ENCODE peak calls at places on chromosome 15, in ten cellular contexts. U, M, Q, H, B, J, Y, D, I and X are unnamed samples.
A peak's percentile ranks its signal among the peaks of the same experiment; 100 is the strongest.

GRCh38 chr15:95284933-95285401 is 1045.5 kb upstream of the NR2F2 start:
- DNase-seq in Y (peak; percentile 12), Q (no peak), U (no peak), M (peak; percentile 89), B (no peak), D (no peak), I (peak; percentile 44), H (peak; percentile 6), J (peak; percentile 29), X (no peak)

GRCh38 chr15:100230784-100231183 is 111.0 kb downstream of the ADAMTS17 start:
- DNase-seq in M (no peak), U (no peak), Q (no peak), H (no peak), Y (no peak), I (no peak), D (no peak), B (no peak), J (no peak), X (no peak)

GRCh38 chr15:38174691-38175090 is 77.9 kb upstream of the SPRED1 start:
- DNase-seq in Y (no peak), H (no peak), J (no peak), I (no peak), Q (no peak), B (no peak), M (no peak), U (no peak), D (no peak), X (no peak)

GRCh38 chr15:31332681-31333071 is 6.0 kb downstream of the KLF13 start:
- DNase-seq in Y (no peak), U (no peak), I (no peak), M (no peak), D (no peak), Q (no peak), H (no peak), J (no peak), B (no peak), X (no peak)

GRCh38 chr15:28094732-28095521 is 4.2 kb downstream of the OCA2 start:
- DNase-seq in I (no peak), Y (peak; percentile 28), Q (peak; percentile 25), U (no peak), H (no peak), D (no peak), J (peak; percentile 63), M (no peak), B (no peak), X (no peak)

GRCh38 chr15:29207758-29208108 is 61.9 kb downstream of the NSMCE3 start:
- DNase-seq in U (no peak), I (no peak), H (no peak), M (no peak), D (no peak), Q (no peak), Y (no peak), B (no peak), J (no peak), X (no peak)

GRCh38 chr15:47674576-47675232 is 42.6 kb upstream of the SEMA6D start:
- DNase-seq in Q (no peak), I (no peak), U (no peak), M (no peak), B (no peak), D (no peak), Y (no peak), J (no peak), H (no peak), X (no peak)

GRCh38 chr15:63466378-63467192 is 37.8 kb upstream of the USP3 start:
- DNase-seq in I (no peak), H (peak; percentile 73), Y (peak; percentile 72), Q (peak; percentile 76), J (peak; percentile 85), D (peak; percentile 87), U (peak; percentile 25), B (no peak), M (peak; percentile 72), X (no peak)

GRCh38 chr15:98077186-98077585 is 116.7 kb downstream of the ARRDC4 start:
- DNase-seq in I (no peak), M (no peak), B (no peak), H (no peak), Y (no peak), Q (no peak), D (no peak), J (no peak), U (no peak), X (no peak)

GRCh38 chr15:35444557-35445204 is 101.3 kb downstream of the DPH6 start:
- DNase-seq in J (peak; percentile 73), B (no peak), D (peak; percentile 38), I (no peak), U (no peak), M (peak; percentile 77), Y (peak; percentile 76), H (peak; percentile 7), Q (no peak), X (no peak)

GRCh38 chr15:65400760-65401606 is 21.8 kb downstream of the IGDCC4 start:
- DNase-seq in Q (peak; percentile 16), B (peak; percentile 86), J (peak; percentile 97), I (peak; percentile 83), U (peak; percentile 38), H (peak; percentile 17), M (peak; percentile 80), D (peak; percentile 65), Y (peak; percentile 67), X (peak; percentile 48)

GRCh38 chr15:99507016-99507731 is 58.6 kb upstream of the MEF2A start:
- DNase-seq in Q (no peak), Y (no peak), J (no peak), U (peak; percentile 79), M (peak; percentile 94), I (peak; percentile 81), D (peak; percentile 21), B (peak; percentile 67), H (no peak), X (peak; percentile 70)

GRCh38 chr15:61041886-61042285 is 187.2 kb downstream of the RORA start:
- DNase-seq in B (no peak), I (no peak), J (no peak), D (no peak), Y (no peak), H (no peak), Q (no peak), U (no peak), M (no peak), X (no peak)

GRCh38 chr15:69988541-69989225 is 109.0 kb downstream of the TLE3 start:
- DNase-seq in Q (no peak), J (peak; percentile 45), U (no peak), D (no peak), Y (no peak), B (no peak), M (no peak), H (no peak), I (no peak), X (no peak)

GRCh38 chr15:100891316-100892012 is 11.8 kb downstream of the ALDH1A3 start:
- DNase-seq in Y (peak; percentile 20), J (peak; percentile 61), U (no peak), D (no peak), B (no peak), M (no peak), H (no peak), Q (no peak), I (no peak), X (no peak)

GRCh38 chr15:80375968-80376891 is 28.0 kb upstream of the ARNT2 start:
- DNase-seq in Q (no peak), H (no peak), D (no peak), U (no peak), J (no peak), I (no peak), B (peak; percentile 64), Y (no peak), M (no peak), X (no peak)
- H3K27ac ChIP-seq in Q (no peak overlapping the region), H (no peak overlapping the region), D (no peak overlapping the region), U (no peak overlapping the region), J (no peak overlapping the region), I (no peak overlapping the region), B (peak overlapping the region; percentile 71), Y (no peak overlapping the region), M (no peak overlapping the region), X (peak overlapping the region; percentile 52)

GRCh38 chr15:75725021-75725718 is 12.5 kb upstream of the CSPG4 start:
- DNase-seq in J (no peak), D (no peak), U (no peak), Y (no peak), H (no peak), I (peak; percentile 34), B (peak; percentile 26), M (no peak), Q (no peak), X (no peak)
- H3K4me1 ChIP-seq in J (no peaks in the 10 kb centered on the region), D (no peaks in the 10 kb centered on the region), U (peaks cover 5% of the 10 kb centered on the region), Y (peaks cover 8% of the 10 kb centered on the region), H (no peaks in the 10 kb centered on the region), I (peaks cover 4% of the 10 kb centered on the region), B (no peaks in the 10 kb centered on the region), M (peaks cover 8% of the 10 kb centered on the region), Q (no peaks in the 10 kb centered on the region), X (peaks cover 28% of the 10 kb centered on the region)

GRCh38 chr15:72113347-72114031 is 4.5 kb downstream of the MYO9A start:
- DNase-seq in Q (no peak), H (no peak), I (no peak), B (no peak), M (no peak), U (no peak), D (no peak), J (no peak), Y (no peak), X (no peak)

GRCh38 chr15:72116680-72117447 is 1.1 kb downstream of the MYO9A start:
- DNase-seq in M (peak; percentile 35), I (no peak), U (peak; percentile 37), Q (no peak), H (no peak), J (peak; percentile 70), D (peak; percentile 20), B (peak; percentile 59), Y (peak; percentile 19), X (peak; percentile 18)

GRCh38 chr15:72118400-72118978 is at the start of gene SENP8:
- DNase-seq in M (no peak), U (no peak), H (no peak), J (peak; percentile 74), D (no peak), Y (no peak), Q (no peak), B (no peak), I (no peak), X (no peak)

GRCh38 chr15:72117698-72118399 is at the start of gene MYO9A:
- DNase-seq in H (peak; percentile 98), J (peak; percentile 99), Y (peak; percentile 98), Q (peak; percentile 98), I (peak; percentile 99), D (peak; percentile 99), B (peak; percentile 99), U (peak; percentile 98), M (peak; percentile 99), X (peak; percentile 98)

GRCh38 chr15:72117448-72117697 is 577 bp downstream of the MYO9A start:
- DNase-seq in M (peak; percentile 83), Q (peak; percentile 55), D (peak; percentile 76), I (peak; percentile 88), B (peak; percentile 89), U (peak; percentile 74), J (peak; percentile 88), H (peak; percentile 54), Y (peak; percentile 68), X (peak; percentile 83)
- H3K4me3 ChIP-seq in M (peak overlapping the region; percentile 92), Q (peak overlapping the region; percentile 89), D (peak overlapping the region; percentile 79), I (peak overlapping the region; percentile 52), B (peak overlapping the region; percentile 87), U (peak overlapping the region; percentile 95), J (peak overlapping the region; percentile 76), H (peak overlapping the region; percentile 89), Y (peak overlapping the region; percentile 78), X (peak overlapping the region; percentile 93)

DNA sequence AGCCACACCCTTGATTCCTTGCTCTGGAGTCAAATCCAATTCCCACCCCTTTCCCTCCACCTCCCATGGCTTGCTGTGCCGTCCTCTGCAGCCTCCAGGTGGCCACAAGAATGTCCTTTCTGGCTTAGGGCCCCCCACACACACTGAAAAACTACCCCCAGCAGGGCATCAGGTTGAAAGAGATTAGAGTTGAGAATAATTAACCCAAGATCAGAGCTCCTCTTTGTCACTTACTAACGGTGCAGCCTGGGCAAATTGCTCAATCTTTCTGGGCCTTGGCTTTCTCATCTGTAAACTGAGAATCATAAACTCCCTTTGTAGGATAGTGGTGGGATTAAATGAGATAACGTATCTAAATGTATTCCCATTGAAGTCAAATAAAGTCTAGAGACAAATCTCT is 78.5 kb downstream of the MRPL46 start:
- DNase-seq in I (no peak), B (no peak), M (no peak), Q (no peak), D (no peak), U (no peak), J (peak; percentile 18), H (no peak), Y (no peak), X (no peak)
- H3K27ac ChIP-seq in I (no peak overlapping the region), B (no peak overlapping the region), M (no peak overlapping the region), Q (no peak overlapping the region), D (no peak overlapping the region), U (no peak overlapping the region), J (no peak overlapping the region), H (no peak overlapping the region), Y (no peak overlapping the region), X (no peak overlapping the region)